ENCODE peak calls at places on chromosomes 16 and 17, in six cellular contexts. R is fibroblast of lung, G is tibial artery, V is pancreas, T is esophagus squamous epithelium, K is OCI-LY7. N is an unnamed sample.

GRCh38 chr17:54899201-54899600 is 1.5 kb upstream of the TOM1L1 start:
- DNase-seq in R (no peak), G (no peak), V (no peak), T (no peak), K (no peak), N (no peak)

GRCh38 chr16:89297870-89298545 is 80.5 kb downstream of the ZNF778 start:
- DNase-seq in R (no peak), G (no peak), V (no peak), T (no peak), K (no peak), N (no peak)

GRCh38 chr17:79951361-79952264 is 84.1 kb downstream of the TBC1D16 start:
- DNase-seq in R (peak), G (no peak), V (peak), T (no peak), K (no peak), N (no peak)

GRCh38 chr17:73524941-73525679 is 119.1 kb downstream of the SDK2 start:
- DNase-seq in R (no peak), G (no peak), V (no peak), T (no peak), K (no peak), N (no peak)

GRCh38 chr16:22333457-22333994 is 36.3 kb downstream of the POLR3E start:
- DNase-seq in R (no peak), G (peak), V (no peak), T (no peak), K (no peak), N (no peak)

GRCh38 chr17:74851612-74852236 is 8.0 kb downstream of the GRIN2C start:
- DNase-seq in R (no peak), G (no peak), V (no peak), T (no peak), K (no peak), N (no peak)

GRCh38 chr16:27242868-27243590 is 25.5 kb downstream of the NSMCE1 start:
- DNase-seq in R (peak), G (peak), V (no peak), T (no peak), K (no peak), N (peak)

GRCh38 chr16:11254913-11255736 is 879 bp downstream of the SOCS1 start:
- DNase-seq in R (peak), G (peak), V (peak), T (no peak), K (peak), N (no peak)

GRCh38 chr16:84884311-84885023 is 64.7 kb downstream of the CRISPLD2 start:
- DNase-seq in R (no peak), G (no peak), V (peak), T (no peak), K (no peak), N (no peak)

GRCh38 chr17:14050616-14051015 is 18.7 kb upstream of the COX10 start:
- DNase-seq in R (no peak), G (no peak), V (no peak), T (no peak), K (no peak), N (no peak)

GRCh38 chr16:29702307-29702706 is 23.3 kb downstream of the QPRT start:
- DNase-seq in R (no peak), G (no peak), V (no peak), T (no peak), K (peak), N (no peak)

GRCh38 chr16:75236232-75236631 is 15.2 kb downstream of the BCAR1 start:
- DNase-seq in R (no peak), G (no peak), V (no peak), T (no peak), K (no peak), N (no peak)

GRCh38 chr16:18983565-18984424 is at the start of gene TMC7:
- DNase-seq in R (peak), G (peak), V (peak), T (no peak), K (no peak), N (no peak)

GRCh38 chr17:13537211-13537610 is 64.5 kb downstream of the HS3ST3A1 start:
- DNase-seq in R (no peak), G (no peak), V (no peak), T (no peak), K (no peak), N (no peak)

GRCh38 chr16:89410794-89411309 is 79.5 kb downstream of the ANKRD11 start:
- DNase-seq in R (peak), G (peak), V (peak), T (no peak), K (no peak), N (peak)

GRCh38 chr17:79834575-79835469 is 4.4 kb downstream of the CBX4 start:
- DNase-seq in R (no peak), G (no peak), V (peak), T (no peak), K (peak), N (no peak)

GRCh38 chr16:72673118-72673517 is 374.8 kb downstream of the ZFHX3 start:
- DNase-seq in R (no peak), G (no peak), V (no peak), T (no peak), K (no peak), N (no peak)

GRCh38 chr17:57368637-57369336 is 112.5 kb downstream of the MSI2 start:
- DNase-seq in R (no peak), G (no peak), V (no peak), T (no peak), K (no peak), N (no peak)

GRCh38 chr16:11692171-11692570 is 23.9 kb downstream of the SNN start:
- DNase-seq in R (no peak), G (no peak), V (no peak), T (no peak), K (no peak), N (no peak)

GRCh38 chr16:2902337-2903130 is 9.2 kb upstream of the FLYWCH1 start:
- DNase-seq in R (no peak), G (no peak), V (no peak), T (no peak), K (no peak), N (no peak)

GRCh38 chr16:14303654-14304394 is 232.7 kb downstream of the MRTFB start:
- DNase-seq in R (no peak), G (no peak), V (peak), T (no peak), K (peak), N (no peak)

GRCh38 chr17:47733414-47734288 is 615 bp downstream of the TBX21 start:
- DNase-seq in R (no peak), G (peak), V (no peak), T (no peak), K (no peak), N (no peak)
- H3K4me3 ChIP-seq in R (no peak), G (peak), V (peak), T (peak), K (no peak), N (no peak)

DNA sequence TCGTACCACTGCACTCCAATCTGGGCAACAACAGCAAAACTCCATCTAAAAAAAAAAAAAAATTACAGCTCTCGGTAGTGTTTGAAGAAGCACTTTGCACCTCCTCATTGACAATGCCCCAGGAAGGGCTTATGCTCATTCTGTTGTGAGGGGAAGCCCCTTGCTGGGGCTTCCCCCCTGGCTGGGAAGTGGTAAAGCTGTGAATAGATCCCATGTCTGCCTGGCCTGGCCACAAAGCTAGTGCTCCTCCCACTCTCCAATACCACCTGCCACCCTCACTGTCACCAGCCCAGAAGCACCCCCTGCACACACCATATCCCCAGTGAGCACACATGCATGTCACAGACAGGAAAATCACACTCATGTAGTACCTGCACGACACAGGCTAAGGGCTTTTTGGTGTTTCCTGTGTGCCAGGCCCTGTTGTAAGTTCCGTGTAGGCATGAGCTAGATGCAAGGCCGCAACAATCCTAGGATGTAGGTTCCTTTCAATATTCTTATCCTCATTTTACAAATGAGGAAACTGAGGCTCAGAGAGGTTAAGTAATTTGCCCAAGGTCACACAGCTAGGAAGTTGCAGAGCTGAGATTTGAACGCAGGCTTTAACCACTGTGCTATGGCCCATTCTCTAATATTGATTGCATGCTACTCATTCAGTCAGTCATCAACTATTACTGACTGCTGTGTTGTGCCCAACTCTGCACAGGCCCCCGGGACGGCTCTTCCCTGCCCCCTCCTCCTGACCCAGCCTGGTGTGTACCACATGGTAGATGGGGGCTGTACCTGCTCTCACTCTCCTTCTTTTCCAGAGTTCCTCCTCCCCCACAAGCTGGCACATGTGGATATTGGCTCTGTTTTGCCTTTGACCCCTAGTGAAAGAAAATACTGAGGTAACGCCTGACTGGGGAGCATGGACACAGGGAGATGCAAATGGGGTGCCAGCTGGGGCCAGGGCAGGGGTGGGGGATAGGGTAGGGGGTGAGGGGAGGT is 11.9 kb upstream of the COL1A1 start:
- DNase-seq in R (no peak), G (peak), V (no peak), T (no peak), K (peak), N (no peak)
- TF ChIP-seq CTCF in R (no peak), G (no peak), V (no peak), T (no peak), K (peak), N (no peak)

GRCh38 chr17:48625502-48626201 is 506 bp downstream of the HOXB9 start:
- DNase-seq in R (no peak), G (no peak), V (no peak), T (no peak), K (no peak), N (peak)
- H3K4me3 ChIP-seq in R (peak), G (peak), V (peak), T (peak), K (no peak), N (peak)

GRCh38 chr17:9797965-9798364 is 6.6 kb upstream of the DHRS7C start:
- DNase-seq in R (no peak), G (no peak), V (no peak), T (no peak), K (no peak), N (no peak)
- TF ChIP-seq CTCF in R (no peak), G (no peak), V (no peak), T (no peak), K (no peak), N (no peak)